ENCODE peak calls at places on chromosome 11, in eight cellular contexts. C is stomach, U is OCI-LY7, I is glomerular endothelial cell, M is pons, K is non-pigmented ciliary epithelial cell, Y is fibroblast of the conjunctiva, J is OCI-M1. Q is an unnamed sample.

GRCh38 chr11:34065505-34066203 is 14.1 kb downstream of the CAPRIN1 start:
- DNase-seq in I (no peak), U (no peak), Y (no peak), K (no peak), M (no peak), C (no peak), J (no peak), Q (no peak)

GRCh38 chr11:74877132-74877531 is 71.8 kb downstream of the XRRA1 start:
- DNase-seq in K (no peak), Y (no peak), I (no peak), J (peak), M (no peak), C (no peak), U (peak), Q (no peak)

GRCh38 chr11:12027844-12028243 is 19.4 kb upstream of the DKK3 start:
- DNase-seq in Y (no peak), M (no peak), K (no peak), J (no peak), U (no peak), I (no peak), C (no peak), Q (no peak)

GRCh38 chr11:63549411-63549810 is 12.8 kb downstream of the PLAAT4 start:
- DNase-seq in C (no peak), M (peak), K (no peak), U (no peak), Y (no peak), I (no peak), J (no peak), Q (no peak)

GRCh38 chr11:36161572-36161971 is 127.7 kb downstream of the COMMD9 start:
- DNase-seq in C (no peak), I (no peak), U (no peak), Y (no peak), J (no peak), M (no peak), K (no peak), Q (no peak)

GRCh38 chr11:27183672-27184457 is 143.2 kb downstream of the BBOX1 start:
- DNase-seq in C (peak), U (peak), J (peak), Y (peak), I (peak), M (peak), K (no peak), Q (peak)

GRCh38 chr11:21475276-21475675 is 717.6 kb upstream of the ANO5 start:
- DNase-seq in M (no peak), U (no peak), C (no peak), J (no peak), Y (no peak), K (no peak), I (no peak), Q (no peak)

GRCh38 chr11:30328676-30329075 is 5.8 kb downstream of the ARL14EP start:
- DNase-seq in U (no peak), K (peak), I (no peak), Y (no peak), M (no peak), J (no peak), C (no peak), Q (no peak)

GRCh38 chr11:95134491-95134890 is 44.8 kb downstream of the ENDOD1 start:
- DNase-seq in I (no peak), U (no peak), M (peak), J (no peak), C (no peak), Y (no peak), K (peak), Q (peak)

GRCh38 chr11:107682182-107682971 is 29.5 kb downstream of the SLN start:
- DNase-seq in U (no peak), C (no peak), J (no peak), Y (no peak), K (no peak), I (no peak), M (peak), Q (no peak)

GRCh38 chr11:104254347-104254746 is 90.4 kb upstream of the PDGFD start:
- DNase-seq in C (peak), M (peak), K (peak), J (peak), U (peak), Y (peak), I (no peak), Q (peak)

GRCh38 chr11:116844722-116845121 is 7.3 kb upstream of the APOA1 start:
- DNase-seq in I (no peak), J (no peak), M (no peak), K (no peak), C (no peak), Y (no peak), U (no peak), Q (no peak)

GRCh38 chr11:68468217-68468828 is 7.8 kb downstream of the PPP6R3 start:
- DNase-seq in U (peak), I (no peak), C (no peak), J (no peak), M (no peak), Y (no peak), K (no peak), Q (no peak)

GRCh38 chr11:60838132-60838531 is 3.8 kb upstream of the CCDC86 start:
- DNase-seq in J (no peak), C (no peak), U (peak), M (no peak), Y (no peak), K (no peak), I (no peak), Q (no peak)

GRCh38 chr11:129508163-129508562 is 132.5 kb downstream of the BARX2 start:
- DNase-seq in C (no peak), M (no peak), Y (no peak), I (no peak), U (no peak), J (no peak), K (no peak), Q (no peak)

GRCh38 chr11:34825315-34825669 is 90.9 kb downstream of the APIP start:
- DNase-seq in U (no peak), Y (no peak), K (no peak), M (no peak), C (no peak), J (no peak), I (no peak), Q (no peak)

GRCh38 chr11:87035976-87036583 is 1.7 kb upstream of the TMEM135 start:
- DNase-seq in J (peak), Y (no peak), U (peak), M (no peak), I (no peak), K (no peak), C (no peak), Q (no peak)

GRCh38 chr11:1548221-1549070 is 23.6 kb downstream of the DUSP8 start:
- DNase-seq in M (peak), K (no peak), U (no peak), Y (no peak), C (peak), I (no peak), J (no peak), Q (no peak)

GRCh38 chr11:129505266-129505665 is 129.6 kb downstream of the BARX2 start:
- DNase-seq in U (no peak), J (no peak), K (no peak), Y (no peak), C (no peak), M (no peak), I (no peak), Q (no peak)

GRCh38 chr11:117832511-117832910 is 8.0 kb upstream of the FXYD2 start:
- DNase-seq in C (peak), U (no peak), J (no peak), M (no peak), K (no peak), I (no peak), Y (no peak), Q (no peak)

GRCh38 chr11:31919175-31919574 is 108.1 kb upstream of the PAX6 start:
- DNase-seq in C (no peak), U (no peak), J (no peak), M (no peak), Y (no peak), K (no peak), I (no peak), Q (no peak)

GRCh38 chr11:18459634-18460033 is 4.0 kb downstream of the LDHAL6A start:
- DNase-seq in U (no peak), J (no peak), K (no peak), M (no peak), I (no peak), C (no peak), Y (no peak), Q (no peak)

GRCh38 chr11:23555085-23555484 is 694.8 kb upstream of the CCDC179 start:
- DNase-seq in I (no peak), U (no peak), K (peak), C (no peak), Y (no peak), J (no peak), M (no peak), Q (peak)

GRCh38 chr11:110873953-110874352 is 161.7 kb upstream of the ARHGAP20 start:
- DNase-seq in J (no peak), Y (no peak), K (no peak), U (no peak), C (no peak), M (no peak), I (no peak), Q (no peak)

GRCh38 chr11:16785520-16786128 is 47.2 kb downstream of the C11orf58 start:
- DNase-seq in J (peak), K (no peak), C (peak), Y (peak), M (peak), I (no peak), U (peak), Q (peak)

GRCh38 chr11:87926250-87926970 is 248.8 kb downstream of the RAB38 start:
- DNase-seq in C (no peak), I (no peak), J (peak), M (no peak), Y (peak), U (no peak), K (peak), Q (peak)

GRCh38 chr11:62324738-62325556 is 12.3 kb upstream of the ASRGL1 start:
- DNase-seq in U (peak), J (peak), I (no peak), K (no peak), C (no peak), M (peak), Y (no peak), Q (peak)

GRCh38 chr11:29017941-29018340 is 909.8 kb downstream of the METTL15 start:
- DNase-seq in I (no peak), M (no peak), U (no peak), C (no peak), Y (no peak), K (no peak), J (no peak), Q (no peak)

GRCh38 chr11:45850446-45850845 is 3.2 kb downstream of the CRY2 start:
- DNase-seq in Y (no peak), M (no peak), C (no peak), J (no peak), U (no peak), I (no peak), K (no peak), Q (no peak)

GRCh38 chr11:113174862-113175261 is 139.5 kb upstream of the TTC12 start:
- DNase-seq in U (no peak), J (no peak), I (no peak), M (no peak), Y (no peak), C (no peak), K (no peak), Q (no peak)

Q was measured in HFF-Myc.